ENCODE peak calls at places on chromosome 3, in four cellular contexts. R is HS-27A, P is A172, G is hepatic stellate cell. L is an unnamed sample.

GRCh38 chr3:110166791-110167190 is 829.4 kb upstream of the DPPA4 start:
- DNase-seq in R (no peak), P (no peak), G (no peak), L (no peak)

GRCh38 chr3:173622156-173622555 is 224.6 kb downstream of the NLGN1 start:
- DNase-seq in G (no peak), R (no peak), P (no peak), L (no peak)

GRCh38 chr3:38127611-38128302 is 9.2 kb downstream of the ACAA1 start:
- DNase-seq in G (no peak), R (no peak), P (no peak), L (peak; percentile 69)

GRCh38 chr3:113140876-113141275 is 70.5 kb upstream of the BOC start:
- DNase-seq in R (no peak), P (peak; percentile 29), G (no peak), L (no peak)

GRCh38 chr3:30707825-30708224 is 101.4 kb downstream of the TGFBR2 start:
- DNase-seq in R (no peak), G (no peak), P (no peak), L (no peak)

GRCh38 chr3:55000546-55000945 is 72.7 kb upstream of the LRTM1 start:
- DNase-seq in G (peak; percentile 74), R (peak; percentile 84), P (peak; percentile 87), L (no peak)

GRCh38 chr3:157786216-157786615 is 283.0 kb upstream of the VEPH1 start:
- DNase-seq in P (peak; percentile 85), G (peak; percentile 6), R (peak; percentile 49), L (no peak)

GRCh38 chr3:72155391-72156064 is 370.6 kb upstream of the PROK2 start:
- DNase-seq in G (peak; percentile 85), P (peak; percentile 85), R (peak; percentile 78), L (no peak)

GRCh38 chr3:185215873-185216586 is 37.8 kb downstream of the EHHADH start:
- DNase-seq in P (no peak), G (no peak), R (no peak), L (no peak)

GRCh38 chr3:127674793-127675189 is 2.0 kb downstream of the ABTB1 start:
- DNase-seq in G (no peak), P (no peak), R (no peak), L (no peak)

GRCh38 chr3:195147649-195148121 is 123.3 kb downstream of the XXYLT1 start:
- DNase-seq in G (no peak), P (no peak), R (no peak), L (peak; percentile 71)

GRCh38 chr3:141275973-141276372 is 44.3 kb downstream of the PXYLP1 start:
- DNase-seq in R (no peak), P (no peak), G (no peak), L (no peak)

GRCh38 chr3:183698760-183699159 is 1.2 kb downstream of the YEATS2 start:
- DNase-seq in G (no peak), P (peak; percentile 26), R (no peak), L (no peak)

GRCh38 chr3:38004415-38005075 is 14.0 kb downstream of the VILL start:
- DNase-seq in G (peak; percentile 77), P (peak; percentile 54), R (no peak), L (peak; percentile 83)

GRCh38 chr3:137765310-137766033 is 1.4 kb downstream of the SOX14 start:
- DNase-seq in G (peak; percentile 2), P (no peak), R (no peak), L (no peak)

GRCh38 chr3:195196266-195196665 is 74.7 kb downstream of the XXYLT1 start:
- DNase-seq in G (peak; percentile 64), P (peak; percentile 47), R (no peak), L (no peak)

GRCh38 chr3:43699864-43700263 is 9.1 kb downstream of the ABHD5 start:
- DNase-seq in P (peak; percentile 14), R (no peak), G (no peak), L (no peak)

GRCh38 chr3:67301556-67301955 is 303.4 kb downstream of the KBTBD8 start:
- DNase-seq in R (no peak), P (no peak), G (no peak), L (no peak)

L was measured in lower lobe of right lung.